ENCODE peak calls at places on chromosomes 4 and X, in eight cellular contexts. E is mesothelial cell of epicardium; A is type B pancreatic cell; S is CD4-positive, alpha-beta T cell; H is kidney; J is CD8-positive, alpha-beta T cell; L is GM13977; C is lower leg skin. I is an unnamed sample.

GRCh38 chr4:123411514-123411913 is 14.9 kb downstream of the SPRY1 start:
- DNase-seq in E (no peak), A (no peak), S (no peak), H (no peak), J (no peak), L (no peak), C (no peak), I (no peak)

GRCh38 chrX:155334486-155335316 is at the start of gene CLIC2:
- DNase-seq in E (no peak), A (no peak), S (no peak), H (no peak), J (no peak), L (no peak), C (peak; percentile 32), I (no peak)

GRCh38 chrX:78754917-78755316 is 7.4 kb downstream of the LPAR4 start:
- DNase-seq in E (no peak), A (no peak), S (no peak), H (no peak), J (no peak), L (peak; percentile 23), C (no peak), I (peak; percentile 31)

GRCh38 chr4:125489952-125490690 is 175.4 kb downstream of the FAT4 start:
- DNase-seq in E (no peak), A (no peak), S (no peak), H (no peak), J (no peak), L (no peak), C (no peak), I (no peak)

GRCh38 chr4:76386566-76387305 is 34.2 kb downstream of the CCDC158 start:
- DNase-seq in E (no peak), A (no peak), S (no peak), H (no peak), J (no peak), L (no peak), C (no peak), I (no peak)

GRCh38 chrX:69015564-69016218 is 149.6 kb downstream of the PJA1 start:
- DNase-seq in E (peak; percentile 9), A (peak; percentile 31), S (no peak), H (no peak), J (no peak), L (no peak), C (no peak), I (no peak)

GRCh38 chr4:124633285-124633941 is 79.1 kb downstream of the ANKRD50 start:
- DNase-seq in E (no peak), A (no peak), S (no peak), H (no peak), J (no peak), L (no peak), C (no peak), I (no peak)

GRCh38 chr4:81528979-81529378 is 57.3 kb upstream of the RASGEF1B start:
- DNase-seq in E (no peak), A (no peak), S (no peak), H (no peak), J (no peak), L (no peak), C (no peak), I (no peak)

GRCh38 chrX:3231766-3232165 is 114.7 kb downstream of the MXRA5 start:
- DNase-seq in E (no peak), A (no peak), S (no peak), H (no peak), J (no peak), L (no peak), C (no peak), I (no peak)

GRCh38 chr4:141605425-141605856 is 30.9 kb upstream of the IL15 start:
- DNase-seq in E (no peak), A (no peak), S (no peak), H (peak; percentile 61), J (no peak), L (no peak), C (no peak), I (no peak)

GRCh38 chr4:185282968-185283367 is 73.6 kb downstream of the SNX25 start:
- DNase-seq in E (no peak), A (no peak), S (no peak), H (no peak), J (no peak), L (no peak), C (no peak), I (no peak)

GRCh38 chr4:94039226-94039625 is 168.4 kb upstream of the SMARCAD1 start:
- DNase-seq in E (no peak), A (no peak), S (no peak), H (no peak), J (no peak), L (no peak), C (no peak), I (no peak)

GRCh38 chr4:123649644-123650356 is 253.2 kb downstream of the SPRY1 start:
- DNase-seq in E (no peak), A (no peak), S (no peak), H (no peak), J (no peak), L (no peak), C (peak; percentile 50), I (no peak)

GRCh38 chr4:52374847-52375246 is 284.3 kb downstream of the USP46 start:
- DNase-seq in E (no peak), A (no peak), S (no peak), H (no peak), J (no peak), L (no peak), C (no peak), I (no peak)

GRCh38 chr4:169810325-169811323 is 52.9 kb upstream of the HPF1 start:
- DNase-seq in E (no peak), A (no peak), S (no peak), H (no peak), J (peak; percentile 18), L (peak; percentile 62), C (peak; percentile 63), I (peak; percentile 68)

GRCh38 chr4:80266902-80267380 is 477 bp downstream of the FGF5 start:
- DNase-seq in E (no peak), A (no peak), S (no peak), H (no peak), J (no peak), L (no peak), C (no peak), I (no peak)

DNA sequence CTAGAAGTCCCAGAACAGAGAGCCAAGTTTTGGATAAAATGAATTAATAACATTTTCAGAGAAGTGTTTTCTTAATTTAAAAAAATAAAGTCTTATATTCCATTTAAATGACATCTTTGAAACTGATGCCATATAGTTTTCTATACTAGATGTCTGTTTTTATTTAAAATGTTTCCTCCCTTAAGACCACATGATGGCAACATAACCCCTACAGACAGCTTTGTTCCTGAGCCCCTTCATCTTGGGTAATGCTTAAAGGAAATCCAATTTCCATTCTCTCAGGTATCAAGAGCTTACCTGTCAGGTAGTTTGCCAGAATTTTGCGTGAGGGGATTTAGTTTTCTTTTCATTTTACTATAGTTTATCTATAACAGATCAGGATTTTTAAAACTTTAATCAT is 181.4 kb upstream of the UGT8 start:
- DNase-seq in E (no peak), A (no peak), S (no peak), H (no peak), J (no peak), L (peak; percentile 7), C (no peak), I (no peak)
- TF ChIP-seq CTCF in E (no peak), A (peak; percentile 50), S (no peak), H (peak; percentile 8), J (no peak), L (no peak), C (no peak), I (no peak)

GRCh38 chr4:32268949-32269348 is 1548.8 kb downstream of the PCDH7 start:
- DNase-seq in E (no peak), A (no peak), S (no peak), H (no peak), J (no peak), L (no peak), C (no peak), I (no peak)
- TF ChIP-seq CTCF in E (no peak), A (peak; percentile 23), S (no peak), H (no peak), J (no peak), L (no peak), C (no peak), I (no peak)

DNA sequence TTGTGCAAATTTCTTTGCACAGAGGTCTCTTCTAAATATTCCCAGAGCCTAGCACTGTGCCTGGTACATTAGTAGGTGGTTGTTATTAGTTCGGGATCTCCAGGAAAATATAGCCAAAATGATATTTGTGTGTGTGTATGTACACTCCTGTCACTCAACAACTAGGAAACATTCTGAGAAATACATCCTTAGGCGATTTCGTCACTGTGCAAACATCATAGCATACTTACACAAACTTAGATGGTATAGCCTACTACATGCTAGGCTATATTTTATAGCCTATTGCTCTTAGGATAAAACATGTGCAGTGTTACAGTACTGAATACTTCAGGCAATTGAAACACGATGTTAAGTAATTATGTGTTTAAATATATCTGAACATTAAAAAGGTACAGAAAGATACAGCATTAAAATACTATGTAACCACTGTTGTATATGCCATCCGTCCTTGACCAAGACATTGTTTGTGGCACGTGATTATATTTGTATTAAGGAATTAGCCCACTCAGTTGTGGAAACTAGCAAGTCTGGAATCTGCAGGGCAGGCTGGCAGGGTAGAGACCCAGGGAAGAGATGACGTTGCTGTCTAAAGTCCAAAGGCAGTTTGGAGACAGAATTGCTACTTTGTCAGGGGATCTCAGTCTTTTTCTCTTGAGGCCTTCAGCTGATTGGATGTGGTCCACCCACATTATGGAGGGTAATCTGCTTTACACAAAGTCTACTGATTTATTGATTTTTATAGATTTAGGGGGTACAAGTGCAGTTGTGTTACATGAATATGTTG is 106.9 kb downstream of the COL4A6 start:
- DNase-seq in E (no peak), A (no peak), S (no peak), H (no peak), J (no peak), L (no peak), C (no peak), I (no peak)
- TF ChIP-seq CTCF in E (no peak), A (no peak), S (no peak), H (no peak), J (no peak), L (no peak), C (no peak), I (no peak)

GRCh38 chr4:54971474-54971950 is 153.9 kb downstream of the KDR start:
- DNase-seq in E (no peak), A (no peak), S (no peak), H (no peak), J (no peak), L (peak; percentile 33), C (peak; percentile 21), I (peak; percentile 35)
- TF ChIP-seq CTCF in E (peak; percentile 65), A (peak; percentile 94), S (peak; percentile 30), H (peak; percentile 51), J (peak; percentile 63), L (peak; percentile 55), C (no peak), I (peak; percentile 37)

DNA sequence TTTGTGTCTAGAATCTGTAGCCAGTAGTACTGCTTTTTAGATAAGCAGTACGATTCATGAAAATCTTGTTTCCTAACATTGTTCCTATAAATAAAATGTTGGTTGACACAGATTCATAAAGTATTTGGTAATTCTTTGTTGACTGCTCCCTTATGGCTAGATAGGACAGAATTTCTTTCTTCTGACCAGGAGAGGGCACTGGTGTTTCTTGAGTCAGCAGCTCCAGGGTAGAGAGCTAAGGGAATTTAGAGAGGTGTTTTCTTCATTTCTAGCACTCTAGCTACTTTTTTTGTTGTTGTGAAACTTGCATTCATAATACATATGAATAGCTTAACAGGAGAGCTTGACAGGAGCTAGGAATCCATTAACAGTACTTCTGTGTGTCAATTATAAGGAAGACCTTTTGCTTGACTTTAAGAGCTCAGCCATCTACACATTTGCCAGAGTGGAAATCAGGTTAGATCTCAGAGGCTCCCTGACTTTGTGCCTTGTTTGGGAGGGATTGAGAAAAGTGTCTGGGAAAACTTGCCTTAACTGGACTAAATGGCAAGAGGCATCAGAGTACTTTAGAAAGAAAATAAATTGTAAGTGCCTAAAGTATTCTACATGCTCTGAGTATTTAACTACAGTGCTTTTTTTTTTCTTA is 756.1 kb downstream of the SH3BGRL start:
- DNase-seq in E (no peak), A (no peak), S (no peak), H (no peak), J (no peak), L (peak; percentile 29), C (no peak), I (peak; percentile 5)
- TF ChIP-seq CTCF in E (no peak), A (peak; percentile 64), S (no peak), H (peak; percentile 23), J (no peak), L (peak; percentile 58), C (no peak), I (no peak)

I was measured in GM20000.